ENCODE peak calls at places on chromosomes 13 and 19, in six cellular contexts. X is cardiac muscle cell; B is CD8-positive, alpha-beta memory T cell; A is body of pancreas; F is fibroblast of lung; Z is PC-3. W is an unnamed sample.

GRCh38 chr13:29993196-29993595 is 142.8 kb upstream of the UBL3 start:
- DNase-seq in Z (no peak), X (no peak), B (no peak), A (no peak), F (no peak), W (no peak)

GRCh38 chr19:1474011-1474764 is 4.8 kb downstream of the C19orf25 start:
- DNase-seq in X (no peak), B (no peak), F (no peak), A (no peak), Z (no peak), W (peak; percentile 49)

GRCh38 chr19:53079313-53079924 is 23.8 kb downstream of the ZNF160 start:
- DNase-seq in Z (no peak), B (no peak), F (no peak), X (no peak), A (no peak), W (no peak)

GRCh38 chr13:43905435-43906031 is 25.8 kb downstream of the LACC1 start:
- DNase-seq in X (peak; percentile 79), F (peak; percentile 85), A (peak; percentile 51), B (no peak), Z (peak; percentile 80), W (no peak)

GRCh38 chr19:39915848-39916215 is 18.6 kb downstream of the FCGBP start:
- DNase-seq in X (no peak), B (no peak), A (no peak), Z (no peak), F (no peak), W (no peak)

GRCh38 chr13:45658586-45659235 is 43.2 kb upstream of the ERICH6B start:
- DNase-seq in A (no peak), Z (peak; percentile 69), B (no peak), X (peak; percentile 8), F (no peak), W (no peak)

GRCh38 chr19:5074830-5075394 is 106.0 kb downstream of the KDM4B start:
- DNase-seq in B (no peak), F (no peak), A (no peak), Z (no peak), X (no peak), W (no peak)

GRCh38 chr13:28412981-28413380 is 81.9 kb downstream of the FLT1 start:
- DNase-seq in F (no peak), A (no peak), B (no peak), X (peak; percentile 17), Z (no peak), W (no peak)

GRCh38 chr19:50639121-50640112 is at the start of gene SYT3:
- DNase-seq in F (peak; percentile 19), Z (peak; percentile 33), X (peak; percentile 69), B (no peak), A (peak; percentile 60), W (peak; percentile 79)

GRCh38 chr13:31594056-31594455 is 145.3 kb upstream of the RXFP2 start:
- DNase-seq in A (no peak), B (no peak), X (no peak), Z (no peak), F (no peak), W (no peak)

GRCh38 chr19:50323782-50324133 is 5.4 kb downstream of the KCNC3 start:
- DNase-seq in F (no peak), Z (no peak), A (no peak), B (no peak), X (no peak), W (no peak)

GRCh38 chr19:982567-983170 is 1.5 kb upstream of the WDR18 start:
- DNase-seq in B (peak; percentile 77), A (peak; percentile 72), Z (peak; percentile 68), F (peak; percentile 42), X (peak; percentile 65), W (peak; percentile 39)

GRCh38 chr19:31908486-31909255 is 436.7 kb upstream of the ZNF507 start:
- DNase-seq in Z (no peak), B (no peak), A (no peak), X (no peak), F (no peak), W (no peak)

GRCh38 chr19:3060852-3061182 is 1.5 kb downstream of the TLE5 start:
- DNase-seq in A (no peak), B (no peak), F (no peak), Z (no peak), X (no peak), W (no peak)
- H3K27ac ChIP-seq in A (peak overlapping the region; percentile 95), B (peak overlapping the region; percentile 79), F (peak overlapping the region; percentile 53), Z (no peak overlapping the region), X (peak overlapping the region; percentile 71), W (peak overlapping the region; percentile 92)

DNA sequence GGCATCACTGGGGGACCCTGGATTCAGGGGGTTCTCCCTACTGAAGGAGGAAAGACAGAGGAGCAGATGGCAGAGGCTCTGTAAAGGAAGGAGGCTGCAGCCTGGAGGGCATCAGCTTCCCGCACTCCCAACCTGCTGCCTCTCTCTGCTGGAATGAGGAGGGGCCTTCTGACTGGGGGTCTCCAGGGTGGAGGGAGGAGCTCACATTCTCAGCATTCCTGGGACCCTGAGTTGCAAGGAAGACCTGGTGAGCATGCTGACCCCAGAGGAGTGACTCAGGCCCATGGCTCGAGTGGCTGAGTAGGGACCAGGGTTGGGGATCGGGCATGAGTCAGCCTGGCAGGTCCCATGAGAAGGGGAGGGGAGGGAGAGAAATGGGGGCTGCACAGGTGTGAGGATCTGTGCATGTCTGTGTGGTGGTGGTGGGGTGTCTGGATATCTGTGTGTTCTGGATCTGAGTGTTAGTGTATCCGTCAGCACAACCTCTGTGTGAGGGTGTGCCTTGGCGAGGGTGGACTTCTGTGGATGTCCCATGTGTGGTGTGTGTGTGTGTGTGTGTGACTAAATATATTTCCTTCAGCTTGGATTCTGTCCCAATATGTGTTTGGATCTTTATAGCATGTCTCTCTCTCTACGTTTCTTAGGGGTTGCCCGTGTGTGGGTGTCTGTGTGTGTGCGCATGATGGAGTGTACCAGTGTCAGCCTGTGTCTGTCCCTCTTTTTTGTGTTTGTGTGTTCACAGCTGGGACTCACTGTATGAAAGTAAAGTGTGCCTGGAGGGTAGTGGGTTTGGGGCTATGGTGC is 4.6 kb downstream of the AXL start:
- DNase-seq in B (no peak), A (no peak), F (peak; percentile 66), X (peak; percentile 44), Z (peak; percentile 92), W (no peak)
- H3K27ac ChIP-seq in B (no peak overlapping the region), A (no peak overlapping the region), F (peak overlapping the region; percentile 99), X (peak overlapping the region; percentile 39), Z (peak overlapping the region; percentile 97), W (no peak overlapping the region)

GRCh38 chr19:34964598-34964997 is 569 bp upstream of the ZNF792 start:
- DNase-seq in B (no peak), F (no peak), Z (no peak), A (no peak), X (no peak), W (no peak)
- H3K27ac ChIP-seq in B (no peak overlapping the region), F (no peak overlapping the region), Z (no peak overlapping the region), A (no peak overlapping the region), X (no peak overlapping the region), W (no peak overlapping the region)

GRCh38 chr13:33493672-33494365 is 208.3 kb upstream of the STARD13 start:
- DNase-seq in B (no peak), X (peak; percentile 10), A (no peak), Z (no peak), F (no peak), W (no peak)

GRCh38 chr13:33494596-33495214 is 209.2 kb upstream of the STARD13 start:
- DNase-seq in F (peak; percentile 87), Z (peak; percentile 86), A (no peak), X (peak; percentile 96), B (no peak), W (no peak)

GRCh38 chr13:33496336-33496735 is 210.8 kb upstream of the STARD13 start:
- DNase-seq in X (no peak), A (no peak), Z (no peak), B (no peak), F (no peak), W (no peak)

DNA sequence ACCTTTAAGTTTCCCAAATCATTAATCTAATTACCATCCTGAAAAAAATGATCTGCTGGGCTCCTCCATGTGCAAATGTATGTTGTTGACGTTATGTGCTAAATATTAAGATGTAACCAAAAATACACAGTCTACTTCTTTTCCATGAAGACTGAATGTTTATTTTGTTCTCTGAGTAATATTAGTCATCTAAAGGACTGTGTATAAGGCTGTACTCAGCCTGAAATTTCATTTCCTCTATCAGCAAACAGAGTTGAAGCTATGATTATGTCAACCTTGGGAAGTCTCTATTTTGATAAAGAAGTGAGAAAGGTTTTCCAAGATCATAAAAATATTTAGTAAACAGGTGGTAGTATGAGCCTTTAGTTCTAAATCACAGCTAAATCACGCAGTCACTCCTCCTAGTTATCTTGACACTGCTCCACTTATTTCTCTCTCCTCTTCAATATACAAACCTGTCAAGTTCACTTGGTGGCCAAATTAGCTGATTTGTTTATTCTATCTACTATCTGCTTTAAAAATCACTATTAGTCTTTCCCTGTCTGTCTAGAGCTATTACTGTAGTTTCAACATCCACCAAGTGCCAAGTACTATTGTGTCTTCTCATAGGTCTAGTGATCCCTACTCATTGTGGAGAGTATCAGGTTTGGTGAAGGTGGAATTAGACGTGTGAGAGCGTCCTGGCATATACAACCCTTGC is 211.7 kb upstream of the STARD13 start:
- DNase-seq in F (peak; percentile 54), B (no peak), X (peak; percentile 11), A (no peak), Z (peak; percentile 64), W (no peak)
- H3K27ac ChIP-seq in F (no peak overlapping the region), B (no peak overlapping the region), X (no peak overlapping the region), A (no peak overlapping the region), Z (peak overlapping the region; percentile 84), W (no peak overlapping the region)

DNA sequence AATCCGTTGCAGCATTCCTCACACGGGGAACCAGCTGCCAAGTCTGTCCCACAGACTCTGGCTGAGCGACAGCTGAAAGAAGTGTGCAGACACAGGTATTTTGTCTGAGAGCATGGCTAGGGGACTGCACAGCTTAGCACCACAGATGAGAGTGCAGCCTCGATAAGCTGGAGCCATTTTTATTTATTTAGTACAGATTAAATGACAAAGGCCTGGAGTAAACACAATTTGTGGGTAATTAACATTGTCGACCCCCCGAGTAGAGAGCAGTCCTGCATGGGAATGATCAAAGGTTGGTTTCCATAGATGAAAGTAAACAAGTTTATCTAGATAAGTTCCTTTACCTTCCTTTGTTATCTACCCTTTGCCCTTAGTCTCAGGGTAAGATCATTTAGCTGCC is 836.2 kb downstream of the DACH1 start:
- DNase-seq in Z (no peak), B (no peak), X (no peak), A (no peak), F (no peak), W (no peak)
- H3K27ac ChIP-seq in Z (no peak overlapping the region), B (no peak overlapping the region), X (no peak overlapping the region), A (no peak overlapping the region), F (no peak overlapping the region), W (no peak overlapping the region)